ENCODE peak calls at places on chromosome 14, in ten cellular contexts. One of them, this sample, is unnamed.
A peak's percentile ranks its signal among the peaks of the same experiment; 100 is the strongest.

GRCh38 chr14:96085369-96085768 is 46.2 kb downstream of the C14orf132 start:
- DNase-seq in Ammon's horn: no peak
- DNase-seq in caudate nucleus: no peak
- DNase-seq in NCI-H1048: no peak
- DNase-seq in SW480: no peak
- DNase-seq in C1 segment of cervical spinal cord: no peak
- DNase-seq in SK-MEL-5: no peak
- DNase-seq in Right ventricle myocardium inferior: no peak
- DNase-seq in ELR: no peak
- DNase-seq in M059J: no peak
- DNase-seq in this sample: no peak

GRCh38 chr14:103296007-103296406 is 38.0 kb upstream of the EIF5 start:
- DNase-seq in SW480: peak; percentile 33
- DNase-seq in SK-MEL-5: no peak
- DNase-seq in Right ventricle myocardium inferior: no peak
- DNase-seq in C1 segment of cervical spinal cord: no peak
- DNase-seq in caudate nucleus: no peak
- DNase-seq in ELR: peak; percentile 85
- DNase-seq in NCI-H1048: no peak
- DNase-seq in Ammon's horn: no peak
- DNase-seq in M059J: peak; percentile 74
- DNase-seq in this sample: no peak

GRCh38 chr14:100776681-100777365 is 49.1 kb upstream of the MEG3 start:
- DNase-seq in Right ventricle myocardium inferior: no peak
- DNase-seq in C1 segment of cervical spinal cord: no peak
- DNase-seq in caudate nucleus: no peak
- DNase-seq in Ammon's horn: no peak
- DNase-seq in SW480: no peak
- DNase-seq in SK-MEL-5: no peak
- DNase-seq in NCI-H1048: no peak
- DNase-seq in M059J: no peak
- DNase-seq in ELR: no peak
- DNase-seq in this sample: no peak

GRCh38 chr14:60722836-60723217 is 1.3 kb downstream of the SIX4 start:
- DNase-seq in SK-MEL-5: no peak
- DNase-seq in Ammon's horn: no peak
- DNase-seq in SW480: peak; percentile 42
- DNase-seq in Right ventricle myocardium inferior: no peak
- DNase-seq in ELR: peak; percentile 47
- DNase-seq in NCI-H1048: no peak
- DNase-seq in caudate nucleus: no peak
- DNase-seq in M059J: peak; percentile 44
- DNase-seq in C1 segment of cervical spinal cord: no peak
- DNase-seq in this sample: no peak

GRCh38 chr14:93100098-93100497 is 15.6 kb downstream of the ITPK1 start:
- DNase-seq in C1 segment of cervical spinal cord: no peak
- DNase-seq in SK-MEL-5: no peak
- DNase-seq in caudate nucleus: no peak
- DNase-seq in ELR: no peak
- DNase-seq in Right ventricle myocardium inferior: peak; percentile 7
- DNase-seq in SW480: no peak
- DNase-seq in NCI-H1048: no peak
- DNase-seq in M059J: no peak
- DNase-seq in Ammon's horn: no peak
- DNase-seq in this sample: no peak

GRCh38 chr14:69553221-69553620 is 21.4 kb downstream of the CCDC177 start:
- DNase-seq in C1 segment of cervical spinal cord: no peak
- DNase-seq in Right ventricle myocardium inferior: no peak
- DNase-seq in NCI-H1048: no peak
- DNase-seq in Ammon's horn: no peak
- DNase-seq in ELR: peak; percentile 73
- DNase-seq in caudate nucleus: no peak
- DNase-seq in SK-MEL-5: peak; percentile 28
- DNase-seq in SW480: no peak
- DNase-seq in M059J: peak; percentile 18
- DNase-seq in this sample: no peak

GRCh38 chr14:103624860-103625259 is 4.2 kb upstream of the KLC1 start:
- DNase-seq in Ammon's horn: no peak
- DNase-seq in SK-MEL-5: peak; percentile 59
- DNase-seq in C1 segment of cervical spinal cord: no peak
- DNase-seq in M059J: peak; percentile 76
- DNase-seq in NCI-H1048: no peak
- DNase-seq in Right ventricle myocardium inferior: peak; percentile 85
- DNase-seq in caudate nucleus: no peak
- DNase-seq in ELR: peak; percentile 97
- DNase-seq in SW480: peak; percentile 88
- DNase-seq in this sample: no peak

GRCh38 chr14:32244404-32244803 is 41.3 kb upstream of the RNU6-8 start:
- DNase-seq in SW480: no peak
- DNase-seq in NCI-H1048: no peak
- DNase-seq in C1 segment of cervical spinal cord: no peak
- DNase-seq in SK-MEL-5: peak; percentile 48
- DNase-seq in ELR: peak; percentile 18
- DNase-seq in M059J: peak; percentile 50
- DNase-seq in caudate nucleus: no peak
- DNase-seq in Ammon's horn: no peak
- DNase-seq in Right ventricle myocardium inferior: no peak
- DNase-seq in this sample: no peak

GRCh38 chr14:63308723-63309317 is 9.9 kb downstream of the GPHB5 start:
- DNase-seq in ELR: peak; percentile 47
- DNase-seq in SW480: peak; percentile 34
- DNase-seq in Right ventricle myocardium inferior: no peak
- DNase-seq in NCI-H1048: no peak
- DNase-seq in C1 segment of cervical spinal cord: no peak
- DNase-seq in caudate nucleus: no peak
- DNase-seq in SK-MEL-5: peak; percentile 43
- DNase-seq in Ammon's horn: no peak
- DNase-seq in M059J: peak; percentile 4
- DNase-seq in this sample: no peak